ENCODE peak calls at places on chromosome 22, in four cellular contexts. One of them, this sample, is unnamed.

GRCh38 chr22:22197993-22198402 is 46.6 kb upstream of the VPREB1 start:
- DNase-seq in AG04449: no peak
- DNase-seq in RWPE1: no peak
- DNase-seq in PC-3: no peak
- DNase-seq in this sample: no peak

GRCh38 chr22:44357962-44358553 is 45.3 kb upstream of the SHISAL1 start:
- DNase-seq in AG04449: no peak
- DNase-seq in RWPE1: no peak
- DNase-seq in PC-3: no peak
- DNase-seq in this sample: no peak

GRCh38 chr22:19517171-19517500 is 7.1 kb downstream of the CLDN5 start:
- DNase-seq in AG04449: no peak
- DNase-seq in RWPE1: no peak
- DNase-seq in PC-3: no peak
- DNase-seq in this sample: no peak

GRCh38 chr22:44365196-44365802 is 52.5 kb upstream of the SHISAL1 start:
- DNase-seq in AG04449: no peak
- DNase-seq in RWPE1: no peak
- DNase-seq in PC-3: no peak
- DNase-seq in this sample: no peak

GRCh38 chr22:31218565-31219262 is 6.6 kb downstream of the LIMK2 start:
- DNase-seq in AG04449: no peak
- DNase-seq in RWPE1: peak
- DNase-seq in PC-3: no peak
- DNase-seq in this sample: no peak

GRCh38 chr22:43477151-43477725 is 65.4 kb downstream of the MPPED1 start:
- DNase-seq in AG04449: no peak
- DNase-seq in RWPE1: no peak
- DNase-seq in PC-3: no peak
- DNase-seq in this sample: no peak

GRCh38 chr22:48357961-48358360 is 1469.7 kb downstream of the BRD1 start:
- DNase-seq in AG04449: no peak
- DNase-seq in RWPE1: no peak
- DNase-seq in PC-3: no peak
- DNase-seq in this sample: no peak

GRCh38 chr22:33519140-33519973 is 400.9 kb downstream of the LARGE1 start:
- DNase-seq in AG04449: peak
- DNase-seq in RWPE1: no peak
- DNase-seq in PC-3: peak
- DNase-seq in this sample: peak

GRCh38 chr22:37485006-37485713 is 1.0 kb downstream of the MFNG start:
- DNase-seq in AG04449: no peak
- DNase-seq in RWPE1: no peak
- DNase-seq in PC-3: no peak
- DNase-seq in this sample: no peak

GRCh38 chr22:31122532-31123291 is at the start of gene INPP5J:
- DNase-seq in AG04449: no peak
- DNase-seq in RWPE1: peak
- DNase-seq in PC-3: peak
- DNase-seq in this sample: peak

GRCh38 chr22:22593250-22593649 is 34.2 kb upstream of the PRAME start:
- DNase-seq in AG04449: no peak
- DNase-seq in RWPE1: no peak
- DNase-seq in PC-3: no peak
- DNase-seq in this sample: no peak

GRCh38 chr22:41511521-41511968 is 32.7 kb downstream of the POLR3H start:
- DNase-seq in AG04449: no peak
- DNase-seq in RWPE1: no peak
- DNase-seq in PC-3: no peak
- DNase-seq in this sample: no peak

GRCh38 chr22:44795701-44796630 is 43.6 kb downstream of the ARHGAP8 start:
- DNase-seq in AG04449: no peak
- DNase-seq in RWPE1: no peak
- DNase-seq in PC-3: no peak
- DNase-seq in this sample: no peak

GRCh38 chr22:45429921-45430775 is 16.7 kb downstream of the RIBC2 start:
- DNase-seq in AG04449: no peak
- DNase-seq in RWPE1: no peak
- DNase-seq in PC-3: no peak
- DNase-seq in this sample: no peak

GRCh38 chr22:40855960-40856512 is 403 bp downstream of the ST13 start:
- DNase-seq in AG04449: no peak
- DNase-seq in RWPE1: peak
- DNase-seq in PC-3: no peak
- DNase-seq in this sample: no peak

GRCh38 chr22:43862074-43862881 is at the start of gene SULT4A1:
- DNase-seq in AG04449: no peak
- DNase-seq in RWPE1: peak
- DNase-seq in PC-3: no peak
- DNase-seq in this sample: no peak

GRCh38 chr22:36415415-36416168 is 27.8 kb upstream of the MYH9 start:
- DNase-seq in AG04449: no peak
- DNase-seq in RWPE1: no peak
- DNase-seq in PC-3: no peak
- DNase-seq in this sample: no peak

GRCh38 chr22:31056986-31057599 is 24.0 kb upstream of the SMTN start:
- DNase-seq in AG04449: no peak
- DNase-seq in RWPE1: no peak
- DNase-seq in PC-3: no peak
- DNase-seq in this sample: no peak

GRCh38 chr22:42673898-42674390 is 24.8 kb upstream of the CYB5R3 start:
- DNase-seq in AG04449: no peak
- DNase-seq in RWPE1: no peak
- DNase-seq in PC-3: no peak
- DNase-seq in this sample: no peak

GRCh38 chr22:36377022-36377631 is 10.6 kb downstream of the MYH9 start:
- DNase-seq in AG04449: no peak
- DNase-seq in RWPE1: no peak
- DNase-seq in PC-3: no peak
- DNase-seq in this sample: no peak

GRCh38 chr22:37164535-37164887 is 14.8 kb upstream of the IL2RB start:
- DNase-seq in AG04449: no peak
- DNase-seq in RWPE1: no peak
- DNase-seq in PC-3: no peak
- DNase-seq in this sample: no peak

GRCh38 chr22:33328789-33329296 is 270.7 kb upstream of the SYN3 start:
- DNase-seq in AG04449: peak
- DNase-seq in RWPE1: no peak
- DNase-seq in PC-3: no peak
- DNase-seq in this sample: no peak

GRCh38 chr22:43015677-43016042 is 711 bp upstream of the PACSIN2 start:
- DNase-seq in AG04449: no peak
- DNase-seq in RWPE1: no peak
- DNase-seq in PC-3: no peak
- DNase-seq in this sample: no peak

GRCh38 chr22:32543020-32543357 is 68.4 kb downstream of the FBXO7 start:
- DNase-seq in AG04449: no peak
- DNase-seq in RWPE1: no peak
- DNase-seq in PC-3: no peak
- DNase-seq in this sample: no peak

GRCh38 chr22:27801197-27801615 is 350 bp downstream of the MN1 start:
- DNase-seq in AG04449: no peak
- DNase-seq in RWPE1: peak
- DNase-seq in PC-3: peak
- DNase-seq in this sample: no peak

GRCh38 chr22:41833369-41834004 is 582 bp downstream of the SREBF2 start:
- DNase-seq in AG04449: no peak
- DNase-seq in RWPE1: no peak
- DNase-seq in PC-3: peak
- DNase-seq in this sample: peak

GRCh38 chr22:39927544-39927943 is 26.7 kb downstream of the GRAP2 start:
- DNase-seq in AG04449: no peak
- DNase-seq in RWPE1: no peak
- DNase-seq in PC-3: no peak
- DNase-seq in this sample: no peak

GRCh38 chr22:43515902-43516301 is 104.1 kb downstream of the MPPED1 start:
- DNase-seq in AG04449: no peak
- DNase-seq in RWPE1: no peak
- DNase-seq in PC-3: no peak
- DNase-seq in this sample: no peak

GRCh38 chr22:19776433-19777031 is 16.0 kb downstream of the TBX1 start:
- DNase-seq in AG04449: no peak
- DNase-seq in RWPE1: no peak
- DNase-seq in PC-3: no peak
- DNase-seq in this sample: no peak

GRCh38 chr22:41899110-41899509 is 15.8 kb downstream of the SHISA8 start:
- DNase-seq in AG04449: no peak
- DNase-seq in RWPE1: no peak
- DNase-seq in PC-3: no peak
- DNase-seq in this sample: no peak

GRCh38 chr22:22394589-22394988 is 114.0 kb downstream of the ZNF280B start:
- DNase-seq in AG04449: no peak
- DNase-seq in RWPE1: no peak
- DNase-seq in PC-3: no peak
- DNase-seq in this sample: no peak

GRCh38 chr22:35958334-35958733 is 70.3 kb downstream of the RBFOX2 start:
- DNase-seq in AG04449: no peak
- DNase-seq in RWPE1: no peak
- DNase-seq in PC-3: no peak
- DNase-seq in this sample: no peak

DNA sequence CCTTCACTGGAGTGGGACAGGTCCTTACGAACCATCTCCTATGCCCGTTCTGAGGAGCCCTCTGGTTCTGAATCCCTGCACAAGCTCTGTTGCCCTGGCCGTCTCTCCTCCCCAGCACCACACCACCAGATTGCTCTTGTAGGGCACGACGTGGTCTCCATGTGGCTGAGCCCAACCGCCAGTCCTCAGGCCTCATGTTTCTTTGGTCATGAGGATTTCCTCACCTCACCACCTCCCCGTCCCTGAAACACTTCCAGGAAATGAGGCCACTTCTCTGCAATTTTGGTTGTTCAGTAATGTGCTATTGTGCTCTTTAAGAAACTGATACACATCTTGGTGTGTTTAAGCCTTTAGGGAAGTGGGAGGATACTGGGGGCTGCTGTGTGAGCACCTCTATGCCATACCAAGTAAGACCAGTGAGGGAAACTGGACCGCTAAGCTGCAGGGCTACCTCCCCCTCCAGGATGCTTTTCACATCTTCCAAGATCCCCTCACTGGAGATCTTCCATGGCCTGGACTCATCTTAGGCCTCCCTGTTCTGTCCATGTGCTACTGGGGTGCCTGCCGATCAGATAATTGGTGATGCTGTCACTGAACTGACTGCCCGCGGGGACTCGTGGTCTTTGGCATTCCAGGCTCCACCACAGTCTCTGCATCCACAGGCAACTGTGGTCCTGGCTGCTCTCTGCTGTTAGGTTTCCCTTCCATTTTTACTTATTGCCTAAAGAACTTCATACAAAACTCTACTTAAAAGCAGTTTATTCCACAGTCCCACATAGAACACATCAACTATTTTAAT is 21.9 kb downstream of the DRICH1 start:
- DNase-seq in AG04449: no peak
- DNase-seq in RWPE1: no peak
- DNase-seq in PC-3: no peak
- DNase-seq in this sample: no peak
- TF ChIP-seq CTCF in AG04449: no peak
- TF ChIP-seq CTCF in RWPE1: no peak
- TF ChIP-seq CTCF in PC-3: no peak
- TF ChIP-seq CTCF in this sample: no peak

GRCh38 chr22:49408102-49408836 is 419.4 kb downstream of the BRD1 start:
- DNase-seq in AG04449: no peak
- DNase-seq in RWPE1: no peak
- DNase-seq in PC-3: no peak
- DNase-seq in this sample: peak

GRCh38 chr22:49415219-49415951 is 412.3 kb downstream of the BRD1 start:
- DNase-seq in AG04449: no peak
- DNase-seq in RWPE1: no peak
- DNase-seq in PC-3: no peak
- DNase-seq in this sample: no peak

GRCh38 chr22:49413551-49413950 is 414.1 kb downstream of the BRD1 start:
- DNase-seq in AG04449: no peak
- DNase-seq in RWPE1: no peak
- DNase-seq in PC-3: no peak
- DNase-seq in this sample: no peak

GRCh38 chr22:49412236-49412635 is 415.4 kb downstream of the BRD1 start:
- DNase-seq in AG04449: no peak
- DNase-seq in RWPE1: no peak
- DNase-seq in PC-3: no peak
- DNase-seq in this sample: no peak

DNA sequence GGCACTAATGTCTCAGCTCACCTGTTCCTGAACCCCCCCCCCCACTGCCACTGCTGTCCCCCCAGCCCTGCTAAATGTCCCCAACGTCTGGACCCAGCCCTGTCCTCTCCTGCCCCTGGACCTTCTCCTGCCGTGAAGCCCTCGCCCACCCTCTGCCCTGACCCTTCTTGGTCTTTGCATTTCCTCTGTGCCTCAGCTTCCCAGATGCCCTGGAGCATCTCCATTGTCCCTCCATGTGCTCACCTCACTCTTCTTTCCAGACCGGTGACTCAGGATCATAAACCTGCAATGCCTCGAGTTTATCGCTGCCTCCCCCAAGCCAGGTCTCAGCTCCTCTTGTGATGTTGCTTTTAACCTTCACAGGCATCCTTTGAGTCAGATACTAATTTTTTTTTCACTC is 416.4 kb downstream of the BRD1 start:
- DNase-seq in AG04449: no peak
- DNase-seq in RWPE1: no peak
- DNase-seq in PC-3: no peak
- DNase-seq in this sample: no peak
- TF ChIP-seq CTCF in AG04449: no peak
- TF ChIP-seq CTCF in RWPE1: no peak
- TF ChIP-seq CTCF in PC-3: no peak
- TF ChIP-seq CTCF in this sample: no peak

GRCh38 chr22:29259253-29259899 is 8.4 kb downstream of the RHBDD3 start:
- DNase-seq in AG04449: no peak
- DNase-seq in RWPE1: no peak
- DNase-seq in PC-3: no peak
- DNase-seq in this sample: no peak
- TF ChIP-seq CTCF in AG04449: no peak
- TF ChIP-seq CTCF in RWPE1: no peak
- TF ChIP-seq CTCF in PC-3: peak
- TF ChIP-seq CTCF in this sample: no peak

DNA sequence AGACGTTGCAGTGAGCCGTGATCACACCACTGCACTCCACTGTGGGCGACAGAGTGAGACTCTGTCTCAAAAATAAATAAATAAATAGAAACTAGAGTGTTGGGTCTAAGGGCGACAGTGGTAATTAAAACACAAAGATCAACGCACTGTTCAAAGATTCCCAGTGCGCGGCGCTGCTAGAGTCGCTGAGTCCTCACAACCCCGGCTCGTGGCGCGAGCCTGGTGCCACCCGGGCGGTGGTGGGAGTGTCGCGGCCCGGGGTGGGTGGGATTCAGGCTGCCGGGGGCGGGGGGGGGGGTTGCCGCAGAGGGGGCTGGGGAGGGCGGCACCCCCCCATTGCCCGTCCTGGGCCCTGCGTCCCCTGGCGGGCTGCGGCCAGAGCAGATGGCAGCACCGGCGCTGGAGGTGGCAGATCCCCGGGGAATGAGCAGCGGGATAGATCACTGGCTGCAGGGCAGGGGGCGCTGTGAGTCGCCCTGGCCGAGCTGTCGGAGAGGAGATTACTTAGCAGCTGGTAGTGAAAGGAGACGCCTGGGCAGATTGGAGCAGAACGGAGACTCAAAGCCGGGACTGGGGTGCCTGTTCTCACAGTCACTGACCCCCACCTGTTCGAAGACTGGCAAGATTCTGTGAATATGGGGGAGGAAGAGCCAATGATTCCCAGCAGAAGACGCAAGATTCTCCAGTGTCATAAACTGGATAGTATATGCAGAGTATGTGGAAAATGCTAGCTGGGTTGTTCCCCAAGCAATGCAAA is 30.2 kb upstream of the APOBEC3A start:
- DNase-seq in AG04449: no peak
- DNase-seq in RWPE1: no peak
- DNase-seq in PC-3: no peak
- DNase-seq in this sample: peak
- TF ChIP-seq CTCF in AG04449: peak
- TF ChIP-seq CTCF in RWPE1: no peak
- TF ChIP-seq CTCF in PC-3: peak
- TF ChIP-seq CTCF in this sample: peak

This sample was measured in lung.